ENCODE peak calls at places on chromosome X, in five cellular contexts. One of them, this sample, is unnamed.
A peak's percentile ranks its signal among the peaks of the same experiment; 100 is the strongest.

GRCh38 chrX:7972586-7972985 is 45.4 kb upstream of the PNPLA4 start:
- DNase-seq in right cardiac atrium: no peak
- DNase-seq in GM13976: no peak
- DNase-seq in CD4-positive, alpha-beta memory T cell: no peak
- DNase-seq in stomach: no peak
- DNase-seq in this sample: no peak

GRCh38 chrX:72105436-72105835 is 26.3 kb downstream of the RTL5 start:
- DNase-seq in right cardiac atrium: no peak
- DNase-seq in stomach: no peak
- DNase-seq in CD4-positive, alpha-beta memory T cell: peak; percentile 90
- DNase-seq in GM13976: peak; percentile 56
- DNase-seq in this sample: peak; percentile 79

GRCh38 chrX:1521459-1521956 is 15.5 kb downstream of the P2RY8 start:
- DNase-seq in CD4-positive, alpha-beta memory T cell: peak; percentile 79
- DNase-seq in stomach: no peak
- DNase-seq in right cardiac atrium: no peak
- DNase-seq in GM13976: peak; percentile 80
- DNase-seq in this sample: peak; percentile 89

GRCh38 chrX:21740329-21741274 is 17.3 kb downstream of the SMPX start:
- DNase-seq in stomach: peak; percentile 49
- DNase-seq in GM13976: no peak
- DNase-seq in right cardiac atrium: peak; percentile 77
- DNase-seq in CD4-positive, alpha-beta memory T cell: no peak
- DNase-seq in this sample: no peak

GRCh38 chrX:11478036-11478435 is 184.8 kb downstream of the AMELX start:
- DNase-seq in right cardiac atrium: no peak
- DNase-seq in CD4-positive, alpha-beta memory T cell: no peak
- DNase-seq in stomach: no peak
- DNase-seq in GM13976: no peak
- DNase-seq in this sample: no peak

GRCh38 chrX:47540754-47541538 is 20.1 kb upstream of the ARAF start:
- DNase-seq in stomach: peak; percentile 69
- DNase-seq in right cardiac atrium: peak; percentile 85
- DNase-seq in CD4-positive, alpha-beta memory T cell: no peak
- DNase-seq in GM13976: peak; percentile 63
- DNase-seq in this sample: no peak

GRCh38 chrX:47562615-47563243 is 1.7 kb downstream of the ARAF start:
- DNase-seq in GM13976: no peak
- DNase-seq in stomach: no peak
- DNase-seq in right cardiac atrium: no peak
- DNase-seq in CD4-positive, alpha-beta memory T cell: no peak
- DNase-seq in this sample: peak; percentile 60

GRCh38 chrX:151759041-151759440 is 24.5 kb downstream of the CNGA2 start:
- DNase-seq in stomach: no peak
- DNase-seq in GM13976: no peak
- DNase-seq in right cardiac atrium: no peak
- DNase-seq in CD4-positive, alpha-beta memory T cell: no peak
- DNase-seq in this sample: no peak

GRCh38 chrX:136147320-136147901 is at the start of gene FHL1:
- DNase-seq in right cardiac atrium: peak; percentile 89
- DNase-seq in GM13976: peak; percentile 59
- DNase-seq in stomach: peak; percentile 57
- DNase-seq in CD4-positive, alpha-beta memory T cell: peak; percentile 58
- DNase-seq in this sample: peak; percentile 53

This sample was measured in activated CD8-positive, alpha-beta T cell treated with anti-CD3 and anti-CD28 coated beads, Interleukin-2, amount 10 ng/mL, durations not matched to agents 7 days and 5 days.